ENCODE peak calls at places on chromosomes 2 and 18, in seven cellular contexts. D, X, E, T, N, L and J are unnamed samples.

GRCh38 chr2:190069936-190070696 is 7.6 kb upstream of the MSTN start:
- DNase-seq in D (peak), X (no peak), E (no peak), T (peak), N (peak), L (peak), J (peak)

GRCh38 chr2:219542931-219543595 is 546 bp downstream of the CHPF start:
- DNase-seq in D (peak), X (peak), E (no peak), T (peak), N (no peak), L (peak), J (peak)

GRCh38 chr2:226466589-226466988 is 333.0 kb downstream of the IRS1 start:
- DNase-seq in D (peak), X (no peak), E (no peak), T (peak), N (no peak), L (peak), J (peak)

GRCh38 chr2:43209204-43209717 is 17.1 kb downstream of the ZFP36L2 start:
- DNase-seq in D (no peak), X (no peak), E (no peak), T (no peak), N (no peak), L (no peak), J (no peak)

GRCh38 chr2:95010126-95010525 is 15.4 kb upstream of the MAL start:
- DNase-seq in D (no peak), X (no peak), E (no peak), T (no peak), N (no peak), L (no peak), J (no peak)

GRCh38 chr2:8189316-8189715 is 492.5 kb upstream of the ID2 start:
- DNase-seq in D (peak), X (no peak), E (peak), T (no peak), N (no peak), L (no peak), J (no peak)

GRCh38 chr2:176986579-176986978 is 226.0 kb upstream of the HNRNPA3 start:
- DNase-seq in D (no peak), X (no peak), E (no peak), T (no peak), N (no peak), L (no peak), J (no peak)

GRCh38 chr2:134177351-134177931 is 76.4 kb upstream of the MGAT5 start:
- DNase-seq in D (peak), X (no peak), E (no peak), T (peak), N (no peak), L (no peak), J (peak)

GRCh38 chr2:128467321-128467901 is 148.7 kb upstream of the HS6ST1 start:
- DNase-seq in D (no peak), X (peak), E (peak), T (no peak), N (no peak), L (no peak), J (no peak)

GRCh38 chr2:106991866-106992265 is 105.9 kb upstream of the ST6GAL2 start:
- DNase-seq in D (no peak), X (no peak), E (no peak), T (no peak), N (no peak), L (no peak), J (no peak)

GRCh38 chr18:22170421-22171262 is 1.3 kb downstream of the GATA6 start:
- DNase-seq in D (peak), X (peak), E (peak), T (peak), N (no peak), L (peak), J (peak)

GRCh38 chr2:71082402-71083252 is 14.2 kb downstream of the NAGK start:
- DNase-seq in D (no peak), X (no peak), E (no peak), T (no peak), N (no peak), L (no peak), J (no peak)

GRCh38 chr2:149885468-149885867 is 297.9 kb upstream of the MMADHC start:
- DNase-seq in D (no peak), X (no peak), E (no peak), T (no peak), N (no peak), L (no peak), J (no peak)

GRCh38 chr18:23300211-23300887 is 152.7 kb upstream of the RIOK3 start:
- DNase-seq in D (no peak), X (no peak), E (no peak), T (peak), N (no peak), L (peak), J (peak)

GRCh38 chr2:41910126-41910525 is 137.7 kb upstream of the PKDCC start:
- DNase-seq in D (no peak), X (no peak), E (no peak), T (no peak), N (no peak), L (peak), J (peak)

GRCh38 chr2:54572636-54573531 is 116.8 kb downstream of the SPTBN1 start:
- DNase-seq in D (no peak), X (no peak), E (no peak), T (peak), N (no peak), L (peak), J (peak)

GRCh38 chr2:219279916-219280516 is 850 bp downstream of the DNAJB2 start:
- DNase-seq in D (no peak), X (no peak), E (no peak), T (no peak), N (no peak), L (no peak), J (no peak)

GRCh38 chr2:148984449-148984848 is 54.0 kb upstream of the LYPD6B start:
- DNase-seq in D (no peak), X (no peak), E (no peak), T (no peak), N (no peak), L (no peak), J (no peak)

GRCh38 chr2:38720613-38721241 is 30.4 kb downstream of the SRSF7 start:
- DNase-seq in D (peak), X (no peak), E (no peak), T (peak), N (no peak), L (no peak), J (peak)

GRCh38 chr2:144137705-144138428 is 382.1 kb downstream of the ZEB2 start:
- DNase-seq in D (peak), X (no peak), E (no peak), T (peak), N (peak), L (peak), J (peak)

GRCh38 chr2:19769513-19769912 is 132.3 kb downstream of the TTC32 start:
- DNase-seq in D (no peak), X (no peak), E (no peak), T (peak), N (no peak), L (no peak), J (peak)

GRCh38 chr2:79271456-79271855 is 111.9 kb upstream of the REG3A start:
- DNase-seq in D (no peak), X (no peak), E (no peak), T (no peak), N (no peak), L (no peak), J (no peak)

GRCh38 chr2:79275863-79276262 is 116.3 kb upstream of the REG3A start:
- DNase-seq in D (no peak), X (no peak), E (no peak), T (no peak), N (no peak), L (no peak), J (no peak)

GRCh38 chr2:79275197-79275596 is 115.6 kb upstream of the REG3A start:
- DNase-seq in D (no peak), X (no peak), E (no peak), T (no peak), N (no peak), L (no peak), J (no peak)

GRCh38 chr2:79272616-79273015 is 113.1 kb upstream of the REG3A start:
- DNase-seq in D (no peak), X (no peak), E (no peak), T (no peak), N (no peak), L (no peak), J (no peak)
- H3K4ac ChIP-seq in D (no peak), X (no peak), E (no peak), T (no peak), N (no peak), L (no peak), J (no peak)

GRCh38 chr2:126300348-126300747 is 355.6 kb upstream of the GYPC start:
- DNase-seq in D (no peak), X (no peak), E (no peak), T (no peak), N (no peak), L (no peak), J (no peak)
- H3K4ac ChIP-seq in D (no peak), X (no peak), E (no peak), T (no peak), N (no peak), L (no peak), J (no peak)

DNA sequence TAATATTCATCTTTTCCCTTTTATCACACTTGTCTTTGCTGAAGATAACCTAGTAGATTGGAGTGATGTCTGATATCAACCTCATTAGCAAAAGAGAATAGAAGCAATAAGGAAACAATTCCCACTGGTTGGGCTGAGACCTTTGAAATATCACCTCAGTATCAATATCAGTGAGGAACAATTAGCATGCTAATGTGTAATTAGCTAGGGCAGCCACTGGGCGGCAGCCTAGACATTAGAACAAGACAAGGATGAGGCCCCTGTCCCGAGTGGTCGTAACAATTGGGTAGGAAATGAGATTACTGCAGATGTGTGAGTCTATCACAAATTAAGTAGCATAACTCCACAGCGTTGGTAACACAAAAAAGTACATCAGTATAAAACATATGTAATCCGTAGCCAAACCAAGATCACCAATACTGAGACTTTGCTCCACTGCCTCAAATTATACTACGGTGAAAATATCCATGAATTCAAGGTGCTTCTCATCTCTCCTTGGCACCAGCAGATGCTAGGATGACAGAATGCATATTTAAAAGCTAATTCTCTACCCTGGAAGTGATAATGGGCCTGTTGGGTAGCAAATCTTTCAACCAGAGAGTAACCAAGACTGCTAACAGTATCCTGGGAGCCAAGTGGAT is 99.1 kb downstream of the ALPK2 start:
- DNase-seq in D (peak), X (peak), E (peak), T (peak), N (peak), L (peak), J (peak)
- H3K4ac ChIP-seq in D (no peak), X (peak), E (no peak), T (no peak), N (no peak), L (no peak), J (no peak)

GRCh38 chr2:222357930-222358329 is 59.1 kb upstream of the PAX3 start:
- DNase-seq in D (no peak), X (no peak), E (no peak), T (no peak), N (no peak), L (no peak), J (no peak)

GRCh38 chr2:222352981-222353380 is 54.2 kb upstream of the PAX3 start:
- DNase-seq in D (no peak), X (no peak), E (no peak), T (no peak), N (no peak), L (no peak), J (no peak)

GRCh38 chr2:222351035-222351434 is 52.2 kb upstream of the PAX3 start:
- DNase-seq in D (no peak), X (no peak), E (no peak), T (no peak), N (no peak), L (no peak), J (no peak)

GRCh38 chr2:222355860-222356259 is 57.1 kb upstream of the PAX3 start:
- DNase-seq in D (no peak), X (no peak), E (no peak), T (no peak), N (no peak), L (peak), J (no peak)

DNA sequence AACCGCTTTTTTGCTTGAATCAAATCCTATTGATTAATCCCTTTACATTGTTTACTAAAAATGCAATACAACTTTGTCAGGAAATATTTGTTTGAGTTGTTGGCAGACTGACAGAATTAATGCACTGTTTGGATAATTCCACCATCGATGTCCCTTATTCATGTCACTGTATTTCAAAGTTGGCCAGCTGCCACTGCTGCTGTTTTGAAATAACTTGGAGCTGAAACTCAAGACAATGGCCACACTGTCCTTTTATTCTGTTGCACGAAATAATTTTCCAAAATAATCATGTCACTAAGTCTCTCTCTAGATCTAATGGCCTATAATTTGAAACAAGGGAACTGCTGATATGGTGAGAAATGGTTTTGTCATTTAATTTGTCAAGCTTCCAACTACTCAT is 55.2 kb upstream of the PAX3 start:
- DNase-seq in D (no peak), X (no peak), E (no peak), T (no peak), N (no peak), L (no peak), J (no peak)
- H3K4ac ChIP-seq in D (no peak), X (no peak), E (no peak), T (no peak), N (no peak), L (no peak), J (no peak)